ENCODE peak calls at places on chromosomes 11 and 22, in eight cellular contexts. One of them, this sample, is unnamed. For H3K4me1, the result is how much of the 10 kb centered on the place peaks cover.

GRCh38 chr11:5689551-5689983 is at the start of gene TRIM22:
- DNase-seq in esophagus muscularis mucosa: peak
- DNase-seq in lung: peak
- DNase-seq in A549: no peak
- DNase-seq in aorta: peak
- DNase-seq in esophagus squamous epithelium: no peak
- DNase-seq in OCI-LY7: peak
- DNase-seq in CD8-positive, alpha-beta memory T cell: peak
- DNase-seq in this sample: peak

GRCh38 chr11:66287256-66288137 is 1.4 kb downstream of the YIF1A start:
- DNase-seq in esophagus squamous epithelium: no peak
- DNase-seq in aorta: no peak
- DNase-seq in OCI-LY7: no peak
- DNase-seq in CD8-positive, alpha-beta memory T cell: no peak
- DNase-seq in esophagus muscularis mucosa: no peak
- DNase-seq in A549: no peak
- DNase-seq in lung: no peak
- DNase-seq in this sample: no peak

GRCh38 chr11:57638005-57638760 is 11.5 kb downstream of the YPEL4 start:
- DNase-seq in lung: peak
- DNase-seq in A549: peak
- DNase-seq in CD8-positive, alpha-beta memory T cell: no peak
- DNase-seq in OCI-LY7: no peak
- DNase-seq in esophagus muscularis mucosa: no peak
- DNase-seq in aorta: peak
- DNase-seq in esophagus squamous epithelium: no peak
- DNase-seq in this sample: no peak

GRCh38 chr11:19846654-19847330 is 134.2 kb downstream of the NAV2 start:
- DNase-seq in OCI-LY7: no peak
- DNase-seq in esophagus squamous epithelium: no peak
- DNase-seq in CD8-positive, alpha-beta memory T cell: no peak
- DNase-seq in lung: no peak
- DNase-seq in A549: no peak
- DNase-seq in aorta: no peak
- DNase-seq in esophagus muscularis mucosa: no peak
- DNase-seq in this sample: no peak

GRCh38 chr22:45962431-45962712 is 14.6 kb downstream of the WNT7B start:
- DNase-seq in CD8-positive, alpha-beta memory T cell: no peak
- DNase-seq in A549: no peak
- DNase-seq in lung: no peak
- DNase-seq in esophagus squamous epithelium: no peak
- DNase-seq in aorta: no peak
- DNase-seq in OCI-LY7: no peak
- DNase-seq in esophagus muscularis mucosa: no peak
- DNase-seq in this sample: no peak

GRCh38 chr11:65448418-65449196 is 26.0 kb downstream of the NEAT1 start:
- DNase-seq in OCI-LY7: no peak
- DNase-seq in lung: no peak
- DNase-seq in esophagus squamous epithelium: no peak
- DNase-seq in esophagus muscularis mucosa: no peak
- DNase-seq in A549: peak
- DNase-seq in aorta: no peak
- DNase-seq in CD8-positive, alpha-beta memory T cell: no peak
- DNase-seq in this sample: no peak

GRCh38 chr11:75697906-75698563 is 19.6 kb upstream of the MOGAT2 start:
- DNase-seq in A549: no peak
- DNase-seq in lung: no peak
- DNase-seq in CD8-positive, alpha-beta memory T cell: no peak
- DNase-seq in esophagus muscularis mucosa: no peak
- DNase-seq in aorta: no peak
- DNase-seq in esophagus squamous epithelium: no peak
- DNase-seq in OCI-LY7: no peak
- DNase-seq in this sample: no peak

GRCh38 chr11:64856382-64857227 is 12.2 kb upstream of the CDC42BPG start:
- DNase-seq in esophagus muscularis mucosa: no peak
- DNase-seq in OCI-LY7: no peak
- DNase-seq in aorta: peak
- DNase-seq in esophagus squamous epithelium: no peak
- DNase-seq in CD8-positive, alpha-beta memory T cell: no peak
- DNase-seq in A549: peak
- DNase-seq in lung: peak
- DNase-seq in this sample: no peak

GRCh38 chr11:22558638-22559037 is 67.0 kb downstream of the FANCF start:
- DNase-seq in A549: no peak
- DNase-seq in esophagus squamous epithelium: no peak
- DNase-seq in esophagus muscularis mucosa: no peak
- DNase-seq in OCI-LY7: no peak
- DNase-seq in lung: no peak
- DNase-seq in aorta: no peak
- DNase-seq in CD8-positive, alpha-beta memory T cell: no peak
- DNase-seq in this sample: no peak

GRCh38 chr22:27474112-27474571 is 327.4 kb downstream of the MN1 start:
- DNase-seq in esophagus muscularis mucosa: no peak
- DNase-seq in A549: no peak
- DNase-seq in CD8-positive, alpha-beta memory T cell: no peak
- DNase-seq in OCI-LY7: no peak
- DNase-seq in aorta: no peak
- DNase-seq in esophagus squamous epithelium: no peak
- DNase-seq in lung: no peak
- DNase-seq in this sample: no peak

GRCh38 chr22:46769191-46769675 is 6.8 kb downstream of the TBC1D22A start:
- DNase-seq in aorta: peak
- DNase-seq in esophagus muscularis mucosa: no peak
- DNase-seq in A549: no peak
- DNase-seq in esophagus squamous epithelium: no peak
- DNase-seq in lung: no peak
- DNase-seq in OCI-LY7: peak
- DNase-seq in CD8-positive, alpha-beta memory T cell: no peak
- DNase-seq in this sample: no peak

GRCh38 chr11:133746663-133747306 is 98.5 kb downstream of the SPATA19 start:
- DNase-seq in aorta: no peak
- DNase-seq in lung: no peak
- DNase-seq in CD8-positive, alpha-beta memory T cell: no peak
- DNase-seq in A549: no peak
- DNase-seq in esophagus muscularis mucosa: peak
- DNase-seq in OCI-LY7: no peak
- DNase-seq in esophagus squamous epithelium: no peak
- DNase-seq in this sample: no peak

GRCh38 chr22:20111045-20111688 is 4.7 kb upstream of the RANBP1 start:
- DNase-seq in A549: peak
- DNase-seq in lung: no peak
- DNase-seq in aorta: peak
- DNase-seq in esophagus squamous epithelium: no peak
- DNase-seq in CD8-positive, alpha-beta memory T cell: peak
- DNase-seq in esophagus muscularis mucosa: no peak
- DNase-seq in OCI-LY7: peak
- DNase-seq in this sample: no peak

GRCh38 chr11:1448882-1449281 is 37.7 kb downstream of the MOB2 start:
- DNase-seq in aorta: no peak
- DNase-seq in A549: no peak
- DNase-seq in lung: no peak
- DNase-seq in esophagus muscularis mucosa: no peak
- DNase-seq in OCI-LY7: no peak
- DNase-seq in CD8-positive, alpha-beta memory T cell: no peak
- DNase-seq in esophagus squamous epithelium: no peak
- DNase-seq in this sample: no peak

GRCh38 chr22:43860126-43860525 is 2.2 kb downstream of the SULT4A1 start:
- DNase-seq in esophagus muscularis mucosa: no peak
- DNase-seq in aorta: no peak
- DNase-seq in CD8-positive, alpha-beta memory T cell: no peak
- DNase-seq in OCI-LY7: no peak
- DNase-seq in A549: no peak
- DNase-seq in lung: no peak
- DNase-seq in esophagus squamous epithelium: no peak
- DNase-seq in this sample: no peak

GRCh38 chr11:128763224-128763623 is 69.4 kb downstream of the FLI1 start:
- DNase-seq in esophagus squamous epithelium: no peak
- DNase-seq in A549: no peak
- DNase-seq in lung: no peak
- DNase-seq in esophagus muscularis mucosa: no peak
- DNase-seq in OCI-LY7: no peak
- DNase-seq in aorta: no peak
- DNase-seq in CD8-positive, alpha-beta memory T cell: no peak
- DNase-seq in this sample: no peak

GRCh38 chr11:65454696-65455456 is 32.3 kb downstream of the NEAT1 start:
- DNase-seq in lung: peak
- DNase-seq in OCI-LY7: peak
- DNase-seq in esophagus muscularis mucosa: peak
- DNase-seq in CD8-positive, alpha-beta memory T cell: peak
- DNase-seq in aorta: peak
- DNase-seq in esophagus squamous epithelium: no peak
- DNase-seq in A549: peak
- DNase-seq in this sample: peak

GRCh38 chr11:114031599-114032320 is 27.8 kb upstream of the ZBTB16 start:
- DNase-seq in esophagus muscularis mucosa: no peak
- DNase-seq in lung: no peak
- DNase-seq in CD8-positive, alpha-beta memory T cell: no peak
- DNase-seq in aorta: no peak
- DNase-seq in A549: no peak
- DNase-seq in esophagus squamous epithelium: no peak
- DNase-seq in OCI-LY7: no peak
- DNase-seq in this sample: no peak

GRCh38 chr11:16179668-16180067 is 176.7 kb downstream of the SOX6 start:
- DNase-seq in lung: no peak
- DNase-seq in CD8-positive, alpha-beta memory T cell: no peak
- DNase-seq in esophagus muscularis mucosa: no peak
- DNase-seq in OCI-LY7: no peak
- DNase-seq in esophagus squamous epithelium: no peak
- DNase-seq in A549: no peak
- DNase-seq in aorta: no peak
- DNase-seq in this sample: no peak
- H3K4me1 ChIP-seq in lung: under half
- H3K4me1 ChIP-seq in CD8-positive, alpha-beta memory T cell: under half
- H3K4me1 ChIP-seq in esophagus muscularis mucosa: under half
- H3K4me1 ChIP-seq in OCI-LY7: under half
- H3K4me1 ChIP-seq in esophagus squamous epithelium: under half
- H3K4me1 ChIP-seq in A549: under half
- H3K4me1 ChIP-seq in aorta: under half
- H3K4me1 ChIP-seq in this sample: under half

GRCh38 chr22:40966683-40967082 is 15.5 kb downstream of the RBX1 start:
- DNase-seq in lung: no peak
- DNase-seq in A549: no peak
- DNase-seq in CD8-positive, alpha-beta memory T cell: no peak
- DNase-seq in esophagus squamous epithelium: no peak
- DNase-seq in aorta: no peak
- DNase-seq in OCI-LY7: no peak
- DNase-seq in esophagus muscularis mucosa: no peak
- DNase-seq in this sample: no peak

GRCh38 chr22:40965936-40966557 is 14.9 kb downstream of the RBX1 start:
- DNase-seq in esophagus muscularis mucosa: no peak
- DNase-seq in lung: no peak
- DNase-seq in CD8-positive, alpha-beta memory T cell: no peak
- DNase-seq in OCI-LY7: no peak
- DNase-seq in A549: no peak
- DNase-seq in aorta: no peak
- DNase-seq in esophagus squamous epithelium: no peak
- DNase-seq in this sample: no peak

GRCh38 chr22:40973144-40973543 is 22.0 kb downstream of the RBX1 start:
- DNase-seq in esophagus squamous epithelium: no peak
- DNase-seq in esophagus muscularis mucosa: no peak
- DNase-seq in aorta: no peak
- DNase-seq in CD8-positive, alpha-beta memory T cell: no peak
- DNase-seq in A549: no peak
- DNase-seq in lung: no peak
- DNase-seq in OCI-LY7: no peak
- DNase-seq in this sample: no peak

GRCh38 chr22:40967120-40967760 is 16.1 kb downstream of the RBX1 start:
- DNase-seq in aorta: no peak
- DNase-seq in esophagus muscularis mucosa: no peak
- DNase-seq in CD8-positive, alpha-beta memory T cell: no peak
- DNase-seq in esophagus squamous epithelium: no peak
- DNase-seq in lung: no peak
- DNase-seq in A549: no peak
- DNase-seq in OCI-LY7: no peak
- DNase-seq in this sample: no peak
- H3K4me3 ChIP-seq in aorta: no peak
- H3K4me3 ChIP-seq in esophagus muscularis mucosa: no peak
- H3K4me3 ChIP-seq in CD8-positive, alpha-beta memory T cell: no peak
- H3K4me3 ChIP-seq in esophagus squamous epithelium: no peak
- H3K4me3 ChIP-seq in lung: no peak
- H3K4me3 ChIP-seq in A549: no peak
- H3K4me3 ChIP-seq in OCI-LY7: no peak
- H3K4me3 ChIP-seq in this sample: no peak

DNA sequence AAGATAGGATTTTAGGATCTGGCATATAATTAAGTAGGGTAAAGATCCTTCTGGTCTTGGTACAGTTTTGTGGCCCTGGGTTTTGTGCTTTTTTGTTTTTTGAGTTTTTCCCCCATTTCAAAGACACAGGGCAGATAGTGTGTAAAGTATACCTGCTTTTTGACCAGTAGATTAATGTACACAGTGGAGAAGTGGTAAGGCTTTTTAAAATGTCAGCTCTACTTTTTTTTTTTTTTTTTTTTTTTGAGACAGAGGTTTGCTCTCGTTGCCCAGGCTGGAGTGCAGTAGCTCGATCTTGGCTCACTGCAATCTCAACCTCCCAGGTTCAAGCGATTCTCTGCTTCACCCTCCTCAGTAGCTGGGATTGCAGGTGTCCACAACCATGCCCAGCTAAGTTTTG is 4.0 kb downstream of the EP300 start:
- DNase-seq in esophagus squamous epithelium: no peak
- DNase-seq in A549: no peak
- DNase-seq in OCI-LY7: no peak
- DNase-seq in esophagus muscularis mucosa: no peak
- DNase-seq in CD8-positive, alpha-beta memory T cell: no peak
- DNase-seq in aorta: no peak
- DNase-seq in lung: no peak
- DNase-seq in this sample: no peak
- H3K4me1 ChIP-seq in esophagus squamous epithelium: under half
- H3K4me1 ChIP-seq in A549: under half
- H3K4me1 ChIP-seq in OCI-LY7: under half
- H3K4me1 ChIP-seq in esophagus muscularis mucosa: half or more
- H3K4me1 ChIP-seq in CD8-positive, alpha-beta memory T cell: half or more
- H3K4me1 ChIP-seq in aorta: under half
- H3K4me1 ChIP-seq in lung: under half
- H3K4me1 ChIP-seq in this sample: under half

GRCh38 chr11:8261921-8262551 is 1.6 kb downstream of the LMO1 start:
- DNase-seq in CD8-positive, alpha-beta memory T cell: no peak
- DNase-seq in esophagus squamous epithelium: no peak
- DNase-seq in lung: no peak
- DNase-seq in A549: no peak
- DNase-seq in OCI-LY7: no peak
- DNase-seq in aorta: no peak
- DNase-seq in esophagus muscularis mucosa: no peak
- DNase-seq in this sample: no peak

GRCh38 chr11:8263109-8263768 is 439 bp downstream of the LMO1 start:
- DNase-seq in lung: no peak
- DNase-seq in esophagus squamous epithelium: no peak
- DNase-seq in esophagus muscularis mucosa: no peak
- DNase-seq in CD8-positive, alpha-beta memory T cell: no peak
- DNase-seq in aorta: no peak
- DNase-seq in A549: no peak
- DNase-seq in OCI-LY7: no peak
- DNase-seq in this sample: no peak

GRCh38 chr11:8263769-8264410 is at the start of gene LMO1:
- DNase-seq in OCI-LY7: peak
- DNase-seq in esophagus squamous epithelium: no peak
- DNase-seq in aorta: peak
- DNase-seq in CD8-positive, alpha-beta memory T cell: peak
- DNase-seq in lung: peak
- DNase-seq in esophagus muscularis mucosa: no peak
- DNase-seq in A549: peak
- DNase-seq in this sample: peak

GRCh38 chr11:8261316-8261715 is 2.4 kb downstream of the LMO1 start:
- DNase-seq in lung: no peak
- DNase-seq in CD8-positive, alpha-beta memory T cell: no peak
- DNase-seq in aorta: no peak
- DNase-seq in A549: no peak
- DNase-seq in esophagus muscularis mucosa: no peak
- DNase-seq in OCI-LY7: no peak
- DNase-seq in esophagus squamous epithelium: no peak
- DNase-seq in this sample: no peak

GRCh38 chr11:8262552-8263108 is 1.0 kb downstream of the LMO1 start:
- DNase-seq in A549: no peak
- DNase-seq in esophagus squamous epithelium: no peak
- DNase-seq in esophagus muscularis mucosa: no peak
- DNase-seq in aorta: no peak
- DNase-seq in CD8-positive, alpha-beta memory T cell: no peak
- DNase-seq in lung: no peak
- DNase-seq in OCI-LY7: no peak
- DNase-seq in this sample: no peak
- H3K4me3 ChIP-seq in A549: peak
- H3K4me3 ChIP-seq in esophagus squamous epithelium: peak
- H3K4me3 ChIP-seq in esophagus muscularis mucosa: peak
- H3K4me3 ChIP-seq in aorta: peak
- H3K4me3 ChIP-seq in CD8-positive, alpha-beta memory T cell: no peak
- H3K4me3 ChIP-seq in lung: no peak
- H3K4me3 ChIP-seq in OCI-LY7: no peak
- H3K4me3 ChIP-seq in this sample: peak